ENCODE peak calls at places on chromosome 9, in four cellular contexts. K, H, M and O are unnamed samples.

GRCh38 chr9:129487658-129488483 is 133.0 kb downstream of the C9orf50 start:
- DNase-seq in M (peak), K (peak), H (no peak), O (no peak)

GRCh38 chr9:82183181-82183860 is 194.7 kb downstream of the SPATA31D1 start:
- DNase-seq in K (no peak), H (no peak), M (no peak), O (no peak)

GRCh38 chr9:37904647-37905505 is 949 bp upstream of the SLC25A51 start:
- DNase-seq in K (peak), M (peak), H (no peak), O (no peak)

GRCh38 chr9:14281136-14281795 is 32.7 kb downstream of the NFIB start:
- DNase-seq in K (no peak), M (no peak), H (no peak), O (no peak)

GRCh38 chr9:120344230-120344629 is 235.7 kb downstream of the CDK5RAP2 start:
- DNase-seq in M (no peak), K (peak), H (peak), O (no peak)

GRCh38 chr9:91347370-91347769 is 14.3 kb downstream of the AUH start:
- DNase-seq in K (no peak), M (no peak), H (no peak), O (no peak)

GRCh38 chr9:136857606-136858412 is 5.7 kb downstream of the MAMDC4 start:
- DNase-seq in H (no peak), K (no peak), M (no peak), O (no peak)

GRCh38 chr9:5851445-5851844 is 18.5 kb upstream of the ERMP1 start:
- DNase-seq in K (peak), H (no peak), M (peak), O (no peak)

GRCh38 chr9:137136926-137137607 is 1.9 kb upstream of the GRIN1 start:
- DNase-seq in H (no peak), M (peak), K (no peak), O (no peak)

GRCh38 chr9:3244963-3245653 is 280.7 kb downstream of the RFX3 start:
- DNase-seq in H (no peak), K (no peak), M (no peak), O (no peak)

GRCh38 chr9:35078066-35078465 is 1.7 kb downstream of the FANCG start:
- DNase-seq in K (no peak), M (no peak), H (no peak), O (no peak)

GRCh38 chr9:114367406-114367805 is 20.4 kb downstream of the AKNA start:
- DNase-seq in K (no peak), M (no peak), H (no peak), O (no peak)

GRCh38 chr9:136626740-136627642 is 35.7 kb upstream of the EGFL7 start:
- DNase-seq in H (peak), M (no peak), K (no peak), O (no peak)

GRCh38 chr9:96009690-96010477 is 134.4 kb downstream of the ERCC6L2 start:
- DNase-seq in H (no peak), K (no peak), M (peak), O (no peak)

GRCh38 chr9:114137831-114138230 is 17.5 kb upstream of the COL27A1 start:
- DNase-seq in K (no peak), M (no peak), H (no peak), O (no peak)

GRCh38 chr9:70880523-70880922 is 240.9 kb downstream of the TRPM3 start:
- DNase-seq in M (no peak), K (no peak), H (no peak), O (no peak)

GRCh38 chr9:103991698-103992097 is 102.4 kb upstream of the SMC2 start:
- DNase-seq in K (no peak), H (no peak), M (no peak), O (no peak)

GRCh38 chr9:131692612-131692976 is 47.3 kb downstream of the RAPGEF1 start:
- DNase-seq in H (no peak), K (no peak), M (no peak), O (no peak)

GRCh38 chr9:119544492-119544891 is 175.3 kb upstream of the BRINP1 start:
- DNase-seq in H (no peak), M (no peak), K (no peak), O (no peak)

GRCh38 chr9:137339606-137340462 is 37.8 kb upstream of the NRARP start:
- DNase-seq in H (no peak), M (no peak), K (peak), O (no peak)

GRCh38 chr9:131348631-131349521 is 45.0 kb upstream of the PRRC2B start:
- DNase-seq in M (no peak), H (no peak), K (no peak), O (peak)

GRCh38 chr9:124779368-124780059 is 2.6 kb downstream of the OLFML2A start:
- DNase-seq in H (peak), M (no peak), K (peak), O (no peak)

GRCh38 chr9:89594811-89595550 is 9.8 kb upstream of the GADD45G start:
- DNase-seq in H (no peak), K (no peak), M (no peak), O (no peak)

GRCh38 chr9:89598926-89599325 is 5.9 kb upstream of the GADD45G start:
- DNase-seq in K (no peak), H (no peak), M (no peak), O (no peak)

GRCh38 chr9:89595646-89596045 is 9.2 kb upstream of the GADD45G start:
- DNase-seq in K (no peak), M (no peak), H (no peak), O (no peak)

GRCh38 chr9:89597711-89598707 is 6.8 kb upstream of the GADD45G start:
- DNase-seq in H (peak), K (peak), M (peak), O (peak)

DNA sequence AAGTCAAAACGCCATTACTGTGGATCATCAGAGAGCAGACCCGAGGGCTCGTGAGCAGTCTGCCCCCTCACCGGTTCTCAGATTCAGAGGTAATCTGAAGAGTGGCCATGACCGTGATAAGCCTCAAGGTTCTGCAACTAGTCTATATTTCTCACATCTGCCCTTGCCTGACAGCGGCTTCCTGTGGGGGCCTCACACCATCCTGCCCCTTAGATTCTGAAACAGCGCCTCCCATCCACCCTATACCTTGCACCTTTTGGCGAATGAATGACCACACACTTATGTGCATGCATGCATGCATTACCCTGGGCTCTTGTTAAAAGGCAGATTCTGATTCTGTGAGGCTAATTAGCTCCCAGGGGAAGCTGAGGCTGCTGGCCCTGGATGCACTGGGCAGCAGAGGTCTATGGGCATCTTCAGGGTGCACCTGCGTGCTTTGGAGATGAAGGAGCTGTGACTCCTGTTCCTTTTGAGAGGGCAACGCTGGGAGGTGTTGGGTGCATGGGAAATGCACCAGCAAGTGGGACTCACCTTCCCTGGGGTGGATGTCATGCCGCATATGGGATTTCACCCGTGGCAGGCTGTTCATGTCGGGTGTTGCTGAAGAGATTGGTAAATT is 7.8 kb upstream of the GADD45G start:
- DNase-seq in K (no peak), M (no peak), H (no peak), O (no peak)
- TF ChIP-seq BHLHE40 in K (no peak), M (no peak), H (no peak), O (no peak)

GRCh38 chr9:116271307-116271706 is 117.7 kb downstream of the PAPPA start:
- DNase-seq in K (no peak), H (peak), M (no peak), O (no peak)

GRCh38 chr9:116270559-116270958 is 117.0 kb downstream of the PAPPA start:
- DNase-seq in M (no peak), K (no peak), H (no peak), O (no peak)

GRCh38 chr9:116269250-116269649 is 115.7 kb downstream of the PAPPA start:
- DNase-seq in K (no peak), M (no peak), H (no peak), O (no peak)

GRCh38 chr9:116264361-116264760 is 110.8 kb downstream of the PAPPA start:
- DNase-seq in H (no peak), M (no peak), K (no peak), O (no peak)

DNA sequence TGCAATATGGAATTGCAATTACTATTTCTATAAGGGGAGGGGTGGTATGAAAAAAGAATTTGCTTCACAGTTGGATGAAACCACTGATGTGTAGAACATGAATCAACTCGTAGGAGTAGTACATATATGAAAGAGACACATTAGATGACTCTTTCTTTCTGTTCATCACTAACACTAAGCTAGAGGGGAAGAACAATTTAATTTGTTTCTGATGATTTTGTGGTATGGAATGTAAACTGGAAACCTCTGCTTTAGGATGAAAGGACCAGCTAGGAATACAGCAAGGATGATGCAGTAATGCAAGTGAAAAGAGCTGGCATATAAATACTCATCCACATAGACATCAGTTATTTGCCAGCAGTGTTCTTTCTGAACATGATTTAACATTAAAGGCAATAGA is 113.4 kb downstream of the PAPPA start:
- DNase-seq in M (no peak), K (peak), H (no peak), O (no peak)
- TF ChIP-seq BHLHE40 in M (no peak), K (no peak), H (no peak), O (no peak)

GRCh38 chr9:12439267-12439666 is 253.9 kb upstream of the TYRP1 start:
- DNase-seq in M (no peak), H (no peak), K (no peak), O (no peak)
- TF ChIP-seq BHLHE40 in M (no peak), H (no peak), K (no peak), O (no peak)

DNA sequence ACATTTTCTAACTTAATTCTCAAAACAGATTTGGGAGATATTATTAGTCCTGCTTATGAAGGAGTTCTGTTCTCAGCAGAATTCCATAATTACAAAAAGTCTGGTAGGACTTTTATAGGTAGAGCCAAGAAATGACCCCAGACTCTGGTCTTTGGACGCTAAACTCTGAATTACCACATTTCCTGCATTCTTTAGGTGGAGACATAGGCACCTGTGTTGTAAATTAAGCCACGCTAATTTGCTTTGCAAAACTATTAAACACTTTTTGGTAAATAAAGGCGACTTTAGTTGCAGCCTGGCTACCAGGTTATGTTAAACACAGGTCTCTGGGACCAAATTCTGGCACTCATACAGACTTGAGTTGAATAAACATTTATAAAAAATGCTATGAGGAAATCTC is 77.7 kb downstream of the C9orf152 start:
- DNase-seq in H (no peak), M (no peak), K (no peak), O (no peak)
- TF ChIP-seq BHLHE40 in H (no peak), M (no peak), K (no peak), O (no peak)

GRCh38 chr9:20551236-20551635 is 71.1 kb downstream of the MLLT3 start:
- DNase-seq in M (no peak), K (peak), H (no peak), O (no peak)
- TF ChIP-seq BHLHE40 in M (no peak), K (no peak), H (no peak), O (no peak)

GRCh38 chr9:72984990-72985389 is 32.1 kb upstream of the ALDH1A1 start:
- DNase-seq in H (no peak), K (no peak), M (no peak), O (no peak)
- TF ChIP-seq BHLHE40 in H (no peak), K (no peak), M (no peak), O (no peak)